ENCODE peak calls at places on chromosome 1, in nine cellular contexts. One of them, this sample, is unnamed.

GRCh38 chr1:1359316-1359667 is 937 bp upstream of the MXRA8 start:
- DNase-seq in tibial nerve: peak; percentile 68
- DNase-seq in psoas muscle: no peak
- DNase-seq in mesendoderm: no peak
- DNase-seq in IMR-90: peak; percentile 83
- DNase-seq in pancreas: no peak
- DNase-seq in SK-N-MC: no peak
- DNase-seq in thoracic aorta: no peak
- DNase-seq in left ventricle myocardium inferior: peak; percentile 35
- DNase-seq in this sample: no peak

GRCh38 chr1:246460411-246460810 is 46.7 kb downstream of the SMYD3 start:
- DNase-seq in tibial nerve: no peak
- DNase-seq in psoas muscle: no peak
- DNase-seq in mesendoderm: no peak
- DNase-seq in IMR-90: no peak
- DNase-seq in pancreas: no peak
- DNase-seq in SK-N-MC: no peak
- DNase-seq in thoracic aorta: no peak
- DNase-seq in left ventricle myocardium inferior: no peak
- DNase-seq in this sample: no peak

GRCh38 chr1:173024543-173024942 is 26.2 kb downstream of the TNFSF18 start:
- DNase-seq in tibial nerve: no peak
- DNase-seq in psoas muscle: no peak
- DNase-seq in mesendoderm: no peak
- DNase-seq in IMR-90: no peak
- DNase-seq in pancreas: no peak
- DNase-seq in SK-N-MC: no peak
- DNase-seq in thoracic aorta: no peak
- DNase-seq in left ventricle myocardium inferior: no peak
- DNase-seq in this sample: no peak

GRCh38 chr1:43764581-43764980 is 57.2 kb downstream of the ST3GAL3 start:
- DNase-seq in tibial nerve: no peak
- DNase-seq in psoas muscle: no peak
- DNase-seq in mesendoderm: peak; percentile 50
- DNase-seq in IMR-90: no peak
- DNase-seq in pancreas: no peak
- DNase-seq in SK-N-MC: no peak
- DNase-seq in thoracic aorta: no peak
- DNase-seq in left ventricle myocardium inferior: no peak
- DNase-seq in this sample: peak; percentile 4

GRCh38 chr1:175536369-175536768 is 207.0 kb downstream of the TNR start:
- DNase-seq in tibial nerve: no peak
- DNase-seq in psoas muscle: no peak
- DNase-seq in mesendoderm: no peak
- DNase-seq in IMR-90: no peak
- DNase-seq in pancreas: no peak
- DNase-seq in SK-N-MC: no peak
- DNase-seq in thoracic aorta: no peak
- DNase-seq in left ventricle myocardium inferior: no peak
- DNase-seq in this sample: no peak

GRCh38 chr1:226606311-226607267 is 58.0 kb downstream of the STUM start:
- DNase-seq in tibial nerve: no peak
- DNase-seq in psoas muscle: no peak
- DNase-seq in mesendoderm: peak; percentile 79
- DNase-seq in IMR-90: no peak
- DNase-seq in pancreas: no peak
- DNase-seq in SK-N-MC: no peak
- DNase-seq in thoracic aorta: no peak
- DNase-seq in left ventricle myocardium inferior: no peak
- DNase-seq in this sample: no peak

GRCh38 chr1:68132426-68133130 is 82.2 kb upstream of the DIRAS3 start:
- DNase-seq in tibial nerve: no peak
- DNase-seq in psoas muscle: no peak
- DNase-seq in mesendoderm: no peak
- DNase-seq in IMR-90: no peak
- DNase-seq in pancreas: no peak
- DNase-seq in SK-N-MC: no peak
- DNase-seq in thoracic aorta: no peak
- DNase-seq in left ventricle myocardium inferior: no peak
- DNase-seq in this sample: peak; percentile 17

GRCh38 chr1:206560021-206560716 is 52.1 kb downstream of the EIF2D start:
- DNase-seq in tibial nerve: no peak
- DNase-seq in psoas muscle: no peak
- DNase-seq in mesendoderm: no peak
- DNase-seq in IMR-90: no peak
- DNase-seq in pancreas: no peak
- DNase-seq in SK-N-MC: no peak
- DNase-seq in thoracic aorta: no peak
- DNase-seq in left ventricle myocardium inferior: no peak
- DNase-seq in this sample: no peak

GRCh38 chr1:226309398-226310122 is 596 bp upstream of the LIN9 start:
- DNase-seq in tibial nerve: no peak
- DNase-seq in psoas muscle: no peak
- DNase-seq in mesendoderm: peak; percentile 52
- DNase-seq in IMR-90: no peak
- DNase-seq in pancreas: no peak
- DNase-seq in SK-N-MC: no peak
- DNase-seq in thoracic aorta: no peak
- DNase-seq in left ventricle myocardium inferior: peak; percentile 20
- DNase-seq in this sample: peak; percentile 38

GRCh38 chr1:2968471-2968881 is 52.8 kb upstream of the ACTRT2 start:
- DNase-seq in tibial nerve: no peak
- DNase-seq in psoas muscle: no peak
- DNase-seq in mesendoderm: no peak
- DNase-seq in IMR-90: no peak
- DNase-seq in pancreas: peak; percentile 63
- DNase-seq in SK-N-MC: no peak
- DNase-seq in thoracic aorta: no peak
- DNase-seq in left ventricle myocardium inferior: no peak
- DNase-seq in this sample: peak; percentile 57

DNA sequence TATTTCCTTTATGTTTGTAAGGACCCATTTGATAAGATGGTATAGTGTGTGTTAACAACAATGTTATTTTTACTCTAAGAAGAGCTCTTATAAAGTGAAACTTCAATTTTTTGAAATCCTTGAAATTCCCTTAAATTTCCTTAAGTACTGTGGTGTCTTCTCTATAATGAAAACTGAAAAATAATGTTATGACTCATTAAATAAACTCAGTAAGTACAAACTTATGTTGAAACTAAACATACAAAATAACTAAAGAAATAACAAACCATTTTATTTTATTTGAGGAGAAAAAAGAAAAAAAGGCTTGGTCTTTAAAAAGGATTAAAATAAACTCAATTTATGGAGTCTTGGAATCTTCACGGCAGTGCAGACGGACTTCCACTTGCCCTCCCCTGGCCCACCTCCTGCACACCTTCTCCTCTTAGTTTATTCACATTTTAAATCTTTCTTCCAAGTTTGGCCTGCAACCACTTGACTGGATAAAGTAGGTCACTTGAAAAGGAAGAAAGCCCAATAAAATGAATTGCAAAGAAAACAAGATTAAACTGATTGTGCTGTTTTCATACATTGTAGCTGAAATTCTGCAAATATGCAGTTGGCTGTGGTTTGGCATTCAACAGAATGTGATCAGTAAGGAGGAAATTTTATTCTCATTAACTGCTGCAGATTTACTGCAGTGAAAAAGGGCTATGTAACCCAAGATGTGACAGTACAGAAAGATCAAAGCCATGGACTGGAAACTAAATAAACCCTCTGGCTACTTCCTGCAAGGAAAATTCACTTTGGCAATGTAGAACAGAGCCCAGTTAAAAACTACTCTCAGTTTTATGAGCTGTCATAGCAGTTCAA is 48.5 kb upstream of the SCYL3 start:
- DNase-seq in tibial nerve: no peak
- DNase-seq in psoas muscle: no peak
- DNase-seq in mesendoderm: no peak
- DNase-seq in IMR-90: peak; percentile 46
- DNase-seq in pancreas: no peak
- DNase-seq in SK-N-MC: peak; percentile 60
- DNase-seq in thoracic aorta: no peak
- DNase-seq in left ventricle myocardium inferior: no peak
- DNase-seq in this sample: no peak
- H3K27ac ChIP-seq in tibial nerve: no peak overlapping the region
- H3K27ac ChIP-seq in psoas muscle: no peak overlapping the region
- H3K27ac ChIP-seq in mesendoderm: no peak overlapping the region
- H3K27ac ChIP-seq in IMR-90: peak overlapping the region; percentile 44
- H3K27ac ChIP-seq in pancreas: no peak overlapping the region
- H3K27ac ChIP-seq in SK-N-MC: no peak overlapping the region
- H3K27ac ChIP-seq in thoracic aorta: no peak overlapping the region
- H3K27ac ChIP-seq in left ventricle myocardium inferior: no peak overlapping the region
- H3K27ac ChIP-seq in this sample: peak overlapping the region; percentile 38

GRCh38 chr1:45622267-45622890 is 1.5 kb downstream of the CCDC17 start:
- DNase-seq in tibial nerve: no peak
- DNase-seq in psoas muscle: peak; percentile 61
- DNase-seq in mesendoderm: no peak
- DNase-seq in IMR-90: no peak
- DNase-seq in pancreas: peak; percentile 58
- DNase-seq in SK-N-MC: no peak
- DNase-seq in thoracic aorta: no peak
- DNase-seq in left ventricle myocardium inferior: no peak
- DNase-seq in this sample: no peak

GRCh38 chr1:45622891-45623394 is 911 bp downstream of the CCDC17 start:
- DNase-seq in tibial nerve: no peak
- DNase-seq in psoas muscle: peak; percentile 64
- DNase-seq in mesendoderm: no peak
- DNase-seq in IMR-90: no peak
- DNase-seq in pancreas: no peak
- DNase-seq in SK-N-MC: no peak
- DNase-seq in thoracic aorta: no peak
- DNase-seq in left ventricle myocardium inferior: peak; percentile 29
- DNase-seq in this sample: no peak

GRCh38 chr1:45621895-45622266 is 2.0 kb downstream of the CCDC17 start:
- DNase-seq in tibial nerve: no peak
- DNase-seq in psoas muscle: no peak
- DNase-seq in mesendoderm: no peak
- DNase-seq in IMR-90: no peak
- DNase-seq in pancreas: no peak
- DNase-seq in SK-N-MC: no peak
- DNase-seq in thoracic aorta: no peak
- DNase-seq in left ventricle myocardium inferior: no peak
- DNase-seq in this sample: no peak

GRCh38 chr1:45621501-45621836 is 2.4 kb downstream of the CCDC17 start:
- DNase-seq in tibial nerve: no peak
- DNase-seq in psoas muscle: no peak
- DNase-seq in mesendoderm: no peak
- DNase-seq in IMR-90: no peak
- DNase-seq in pancreas: no peak
- DNase-seq in SK-N-MC: no peak
- DNase-seq in thoracic aorta: no peak
- DNase-seq in left ventricle myocardium inferior: no peak
- DNase-seq in this sample: no peak

DNA sequence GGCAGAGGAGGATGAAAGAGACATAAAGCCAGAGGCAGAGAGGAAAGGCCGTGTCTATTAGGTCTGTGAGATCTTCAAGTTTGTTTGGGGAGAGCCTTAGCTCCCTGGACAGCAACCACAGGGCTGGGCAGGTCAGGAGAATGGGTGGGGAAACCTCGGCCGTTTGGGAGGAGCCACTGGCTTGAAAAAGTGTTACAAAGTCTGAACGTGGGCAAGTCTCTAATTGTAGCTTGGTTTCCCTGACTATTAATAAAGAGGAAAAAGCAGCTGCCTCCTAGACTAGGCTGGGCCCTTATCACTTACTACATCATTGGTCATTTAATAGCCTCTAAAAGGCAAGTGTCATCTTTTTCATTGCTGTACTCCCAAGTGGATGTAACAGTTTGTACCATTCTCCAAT is at the start of gene CCDC17:
- DNase-seq in tibial nerve: no peak
- DNase-seq in psoas muscle: no peak
- DNase-seq in mesendoderm: no peak
- DNase-seq in IMR-90: no peak
- DNase-seq in pancreas: no peak
- DNase-seq in SK-N-MC: no peak
- DNase-seq in thoracic aorta: no peak
- DNase-seq in left ventricle myocardium inferior: no peak
- DNase-seq in this sample: no peak
- H3K27ac ChIP-seq in tibial nerve: peak within 1 kb of the TSS; percentile 41
- H3K27ac ChIP-seq in psoas muscle: no peak within 1 kb of the TSS
- H3K27ac ChIP-seq in mesendoderm: no peak within 1 kb of the TSS
- H3K27ac ChIP-seq in IMR-90: no peak within 1 kb of the TSS
- H3K27ac ChIP-seq in pancreas: no peak within 1 kb of the TSS
- H3K27ac ChIP-seq in SK-N-MC: peak within 1 kb of the TSS; percentile 35
- H3K27ac ChIP-seq in thoracic aorta: no peak within 1 kb of the TSS
- H3K27ac ChIP-seq in left ventricle myocardium inferior: peak within 1 kb of the TSS; percentile 60
- H3K27ac ChIP-seq in this sample: no peak within 1 kb of the TSS

GRCh38 chr1:35324486-35324885 is 56.0 kb downstream of the ZMYM4 start:
- DNase-seq in tibial nerve: no peak
- DNase-seq in psoas muscle: no peak
- DNase-seq in mesendoderm: peak; percentile 11
- DNase-seq in IMR-90: peak; percentile 58
- DNase-seq in pancreas: no peak
- DNase-seq in SK-N-MC: no peak
- DNase-seq in thoracic aorta: no peak
- DNase-seq in left ventricle myocardium inferior: no peak
- DNase-seq in this sample: no peak

GRCh38 chr1:35316264-35316663 is 47.8 kb downstream of the ZMYM4 start:
- DNase-seq in tibial nerve: no peak
- DNase-seq in psoas muscle: no peak
- DNase-seq in mesendoderm: no peak
- DNase-seq in IMR-90: peak; percentile 4
- DNase-seq in pancreas: no peak
- DNase-seq in SK-N-MC: no peak
- DNase-seq in thoracic aorta: no peak
- DNase-seq in left ventricle myocardium inferior: no peak
- DNase-seq in this sample: no peak

GRCh38 chr1:35319988-35320713 is 51.6 kb downstream of the ZMYM4 start:
- DNase-seq in tibial nerve: no peak
- DNase-seq in psoas muscle: no peak
- DNase-seq in mesendoderm: no peak
- DNase-seq in IMR-90: peak; percentile 31
- DNase-seq in pancreas: no peak
- DNase-seq in SK-N-MC: no peak
- DNase-seq in thoracic aorta: peak; percentile 6
- DNase-seq in left ventricle myocardium inferior: peak; percentile 51
- DNase-seq in this sample: no peak

GRCh38 chr1:35315649-35316048 is 47.1 kb downstream of the ZMYM4 start:
- DNase-seq in tibial nerve: no peak
- DNase-seq in psoas muscle: no peak
- DNase-seq in mesendoderm: no peak
- DNase-seq in IMR-90: no peak
- DNase-seq in pancreas: no peak
- DNase-seq in SK-N-MC: no peak
- DNase-seq in thoracic aorta: no peak
- DNase-seq in left ventricle myocardium inferior: no peak
- DNase-seq in this sample: no peak

GRCh38 chr1:35320937-35321336 is 52.4 kb downstream of the ZMYM4 start:
- DNase-seq in tibial nerve: no peak
- DNase-seq in psoas muscle: no peak
- DNase-seq in mesendoderm: no peak
- DNase-seq in IMR-90: no peak
- DNase-seq in pancreas: no peak
- DNase-seq in SK-N-MC: no peak
- DNase-seq in thoracic aorta: no peak
- DNase-seq in left ventricle myocardium inferior: no peak
- DNase-seq in this sample: no peak
- H3K27ac ChIP-seq in tibial nerve: no peak overlapping the region
- H3K27ac ChIP-seq in psoas muscle: peak overlapping the region; percentile 62
- H3K27ac ChIP-seq in mesendoderm: no peak overlapping the region
- H3K27ac ChIP-seq in IMR-90: no peak overlapping the region
- H3K27ac ChIP-seq in pancreas: no peak overlapping the region
- H3K27ac ChIP-seq in SK-N-MC: peak overlapping the region; percentile 29
- H3K27ac ChIP-seq in thoracic aorta: no peak overlapping the region
- H3K27ac ChIP-seq in left ventricle myocardium inferior: peak overlapping the region; percentile 81
- H3K27ac ChIP-seq in this sample: no peak overlapping the region

GRCh38 chr1:10082785-10083479 is 50.2 kb downstream of the UBE4B start:
- DNase-seq in tibial nerve: no peak
- DNase-seq in psoas muscle: no peak
- DNase-seq in mesendoderm: no peak
- DNase-seq in IMR-90: peak; percentile 15
- DNase-seq in pancreas: no peak
- DNase-seq in SK-N-MC: no peak
- DNase-seq in thoracic aorta: no peak
- DNase-seq in left ventricle myocardium inferior: no peak
- DNase-seq in this sample: no peak
- H3K27ac ChIP-seq in tibial nerve: no peak overlapping the region
- H3K27ac ChIP-seq in psoas muscle: no peak overlapping the region
- H3K27ac ChIP-seq in mesendoderm: no peak overlapping the region
- H3K27ac ChIP-seq in IMR-90: no peak overlapping the region
- H3K27ac ChIP-seq in pancreas: no peak overlapping the region
- H3K27ac ChIP-seq in SK-N-MC: no peak overlapping the region
- H3K27ac ChIP-seq in thoracic aorta: no peak overlapping the region
- H3K27ac ChIP-seq in left ventricle myocardium inferior: no peak overlapping the region
- H3K27ac ChIP-seq in this sample: no peak overlapping the region